ENCODE peak calls at places on chromosomes 13 and 19, in ten cellular contexts. One of them, this sample, is unnamed.

GRCh38 chr13:35926859-35927530 is 204.2 kb downstream of the DCLK1 start:
- DNase-seq in EL: no peak
- DNase-seq in stimulated activated CD8-positive, alpha-beta memory T cell treated with anti-CD3 and anti-CD28 coated beads, Interleukin-2, amount 100 ng/mL, for 48 hours: no peak
- DNase-seq in neural crest cell: no peak
- DNase-seq in NCI-H1417: no peak
- DNase-seq in stimulated activated naive CD8-positive, alpha-beta T cell treated with anti-CD3 and anti-CD28 coated beads, Interleukin-15, amount 100 ng/mL, for 72 hours: no peak
- DNase-seq in HEK293T: no peak
- DNase-seq in NCI-H2029: no peak
- DNase-seq in NCI-H446 treated with DMSO at 0.1 percent for 48 hours: no peak
- DNase-seq in B cell: no peak
- DNase-seq in this sample: no peak

GRCh38 chr13:95382411-95382810 is 81.2 kb upstream of the ABCC4 start:
- DNase-seq in EL: no peak
- DNase-seq in stimulated activated CD8-positive, alpha-beta memory T cell treated with anti-CD3 and anti-CD28 coated beads, Interleukin-2, amount 100 ng/mL, for 48 hours: no peak
- DNase-seq in neural crest cell: no peak
- DNase-seq in NCI-H1417: no peak
- DNase-seq in stimulated activated naive CD8-positive, alpha-beta T cell treated with anti-CD3 and anti-CD28 coated beads, Interleukin-15, amount 100 ng/mL, for 72 hours: no peak
- DNase-seq in HEK293T: no peak
- DNase-seq in NCI-H2029: no peak
- DNase-seq in NCI-H446 treated with DMSO at 0.1 percent for 48 hours: no peak
- DNase-seq in B cell: no peak
- DNase-seq in this sample: no peak

GRCh38 chr19:10961763-10962536 is 1.1 kb downstream of the SMARCA4 start:
- DNase-seq in EL: peak
- DNase-seq in stimulated activated CD8-positive, alpha-beta memory T cell treated with anti-CD3 and anti-CD28 coated beads, Interleukin-2, amount 100 ng/mL, for 48 hours: no peak
- DNase-seq in neural crest cell: no peak
- DNase-seq in NCI-H1417: peak
- DNase-seq in stimulated activated naive CD8-positive, alpha-beta T cell treated with anti-CD3 and anti-CD28 coated beads, Interleukin-15, amount 100 ng/mL, for 72 hours: no peak
- DNase-seq in HEK293T: no peak
- DNase-seq in NCI-H2029: no peak
- DNase-seq in NCI-H446 treated with DMSO at 0.1 percent for 48 hours: no peak
- DNase-seq in B cell: no peak
- DNase-seq in this sample: no peak

GRCh38 chr13:19890030-19890429 is 26.6 kb upstream of the ZMYM5 start:
- DNase-seq in EL: no peak
- DNase-seq in stimulated activated CD8-positive, alpha-beta memory T cell treated with anti-CD3 and anti-CD28 coated beads, Interleukin-2, amount 100 ng/mL, for 48 hours: no peak
- DNase-seq in neural crest cell: no peak
- DNase-seq in NCI-H1417: no peak
- DNase-seq in stimulated activated naive CD8-positive, alpha-beta T cell treated with anti-CD3 and anti-CD28 coated beads, Interleukin-15, amount 100 ng/mL, for 72 hours: no peak
- DNase-seq in HEK293T: no peak
- DNase-seq in NCI-H2029: no peak
- DNase-seq in NCI-H446 treated with DMSO at 0.1 percent for 48 hours: no peak
- DNase-seq in B cell: no peak
- DNase-seq in this sample: no peak

GRCh38 chr19:2627319-2627829 is 75.1 kb downstream of the GNG7 start:
- DNase-seq in EL: peak
- DNase-seq in stimulated activated CD8-positive, alpha-beta memory T cell treated with anti-CD3 and anti-CD28 coated beads, Interleukin-2, amount 100 ng/mL, for 48 hours: no peak
- DNase-seq in neural crest cell: no peak
- DNase-seq in NCI-H1417: no peak
- DNase-seq in stimulated activated naive CD8-positive, alpha-beta T cell treated with anti-CD3 and anti-CD28 coated beads, Interleukin-15, amount 100 ng/mL, for 72 hours: no peak
- DNase-seq in HEK293T: no peak
- DNase-seq in NCI-H2029: peak
- DNase-seq in NCI-H446 treated with DMSO at 0.1 percent for 48 hours: no peak
- DNase-seq in B cell: peak
- DNase-seq in this sample: no peak

GRCh38 chr19:52211203-52211602 is 21.4 kb downstream of the PPP2R1A start:
- DNase-seq in EL: no peak
- DNase-seq in stimulated activated CD8-positive, alpha-beta memory T cell treated with anti-CD3 and anti-CD28 coated beads, Interleukin-2, amount 100 ng/mL, for 48 hours: no peak
- DNase-seq in neural crest cell: no peak
- DNase-seq in NCI-H1417: no peak
- DNase-seq in stimulated activated naive CD8-positive, alpha-beta T cell treated with anti-CD3 and anti-CD28 coated beads, Interleukin-15, amount 100 ng/mL, for 72 hours: no peak
- DNase-seq in HEK293T: no peak
- DNase-seq in NCI-H2029: no peak
- DNase-seq in NCI-H446 treated with DMSO at 0.1 percent for 48 hours: no peak
- DNase-seq in B cell: no peak
- DNase-seq in this sample: no peak

GRCh38 chr19:49140951-49141350 is 14.2 kb downstream of the HRC start:
- DNase-seq in EL: no peak
- DNase-seq in stimulated activated CD8-positive, alpha-beta memory T cell treated with anti-CD3 and anti-CD28 coated beads, Interleukin-2, amount 100 ng/mL, for 48 hours: no peak
- DNase-seq in neural crest cell: no peak
- DNase-seq in NCI-H1417: no peak
- DNase-seq in stimulated activated naive CD8-positive, alpha-beta T cell treated with anti-CD3 and anti-CD28 coated beads, Interleukin-15, amount 100 ng/mL, for 72 hours: no peak
- DNase-seq in HEK293T: no peak
- DNase-seq in NCI-H2029: no peak
- DNase-seq in NCI-H446 treated with DMSO at 0.1 percent for 48 hours: no peak
- DNase-seq in B cell: no peak
- DNase-seq in this sample: no peak

GRCh38 chr19:40116075-40116474 is 25.3 kb upstream of the ZNF780A start:
- DNase-seq in EL: no peak
- DNase-seq in stimulated activated CD8-positive, alpha-beta memory T cell treated with anti-CD3 and anti-CD28 coated beads, Interleukin-2, amount 100 ng/mL, for 48 hours: no peak
- DNase-seq in neural crest cell: no peak
- DNase-seq in NCI-H1417: no peak
- DNase-seq in stimulated activated naive CD8-positive, alpha-beta T cell treated with anti-CD3 and anti-CD28 coated beads, Interleukin-15, amount 100 ng/mL, for 72 hours: no peak
- DNase-seq in HEK293T: no peak
- DNase-seq in NCI-H2029: no peak
- DNase-seq in NCI-H446 treated with DMSO at 0.1 percent for 48 hours: no peak
- DNase-seq in B cell: no peak
- DNase-seq in this sample: no peak

GRCh38 chr13:35714096-35714495 is 237.6 kb upstream of the MAB21L1 start:
- DNase-seq in EL: peak
- DNase-seq in stimulated activated CD8-positive, alpha-beta memory T cell treated with anti-CD3 and anti-CD28 coated beads, Interleukin-2, amount 100 ng/mL, for 48 hours: no peak
- DNase-seq in neural crest cell: no peak
- DNase-seq in NCI-H1417: no peak
- DNase-seq in stimulated activated naive CD8-positive, alpha-beta T cell treated with anti-CD3 and anti-CD28 coated beads, Interleukin-15, amount 100 ng/mL, for 72 hours: no peak
- DNase-seq in HEK293T: no peak
- DNase-seq in NCI-H2029: no peak
- DNase-seq in NCI-H446 treated with DMSO at 0.1 percent for 48 hours: no peak
- DNase-seq in B cell: no peak
- DNase-seq in this sample: no peak

GRCh38 chr13:51240888-51241475 is 18.8 kb downstream of the FAM124A start:
- DNase-seq in EL: no peak
- DNase-seq in stimulated activated CD8-positive, alpha-beta memory T cell treated with anti-CD3 and anti-CD28 coated beads, Interleukin-2, amount 100 ng/mL, for 48 hours: no peak
- DNase-seq in neural crest cell: no peak
- DNase-seq in NCI-H1417: no peak
- DNase-seq in stimulated activated naive CD8-positive, alpha-beta T cell treated with anti-CD3 and anti-CD28 coated beads, Interleukin-15, amount 100 ng/mL, for 72 hours: no peak
- DNase-seq in HEK293T: no peak
- DNase-seq in NCI-H2029: no peak
- DNase-seq in NCI-H446 treated with DMSO at 0.1 percent for 48 hours: no peak
- DNase-seq in B cell: no peak
- DNase-seq in this sample: no peak

GRCh38 chr13:24241336-24241735 is 68.0 kb upstream of the C1QTNF9 start:
- DNase-seq in EL: no peak
- DNase-seq in stimulated activated CD8-positive, alpha-beta memory T cell treated with anti-CD3 and anti-CD28 coated beads, Interleukin-2, amount 100 ng/mL, for 48 hours: no peak
- DNase-seq in neural crest cell: no peak
- DNase-seq in NCI-H1417: no peak
- DNase-seq in stimulated activated naive CD8-positive, alpha-beta T cell treated with anti-CD3 and anti-CD28 coated beads, Interleukin-15, amount 100 ng/mL, for 72 hours: no peak
- DNase-seq in HEK293T: no peak
- DNase-seq in NCI-H2029: no peak
- DNase-seq in NCI-H446 treated with DMSO at 0.1 percent for 48 hours: no peak
- DNase-seq in B cell: no peak
- DNase-seq in this sample: no peak

GRCh38 chr13:107822006-107822405 is 393.3 kb downstream of the LIG4 start:
- DNase-seq in EL: no peak
- DNase-seq in stimulated activated CD8-positive, alpha-beta memory T cell treated with anti-CD3 and anti-CD28 coated beads, Interleukin-2, amount 100 ng/mL, for 48 hours: no peak
- DNase-seq in neural crest cell: no peak
- DNase-seq in NCI-H1417: no peak
- DNase-seq in stimulated activated naive CD8-positive, alpha-beta T cell treated with anti-CD3 and anti-CD28 coated beads, Interleukin-15, amount 100 ng/mL, for 72 hours: no peak
- DNase-seq in HEK293T: no peak
- DNase-seq in NCI-H2029: no peak
- DNase-seq in NCI-H446 treated with DMSO at 0.1 percent for 48 hours: no peak
- DNase-seq in B cell: no peak
- DNase-seq in this sample: no peak

GRCh38 chr13:44237276-44237767 is 136.3 kb upstream of the SERP2 start:
- DNase-seq in EL: peak
- DNase-seq in stimulated activated CD8-positive, alpha-beta memory T cell treated with anti-CD3 and anti-CD28 coated beads, Interleukin-2, amount 100 ng/mL, for 48 hours: peak
- DNase-seq in neural crest cell: no peak
- DNase-seq in NCI-H1417: no peak
- DNase-seq in stimulated activated naive CD8-positive, alpha-beta T cell treated with anti-CD3 and anti-CD28 coated beads, Interleukin-15, amount 100 ng/mL, for 72 hours: no peak
- DNase-seq in HEK293T: no peak
- DNase-seq in NCI-H2029: no peak
- DNase-seq in NCI-H446 treated with DMSO at 0.1 percent for 48 hours: no peak
- DNase-seq in B cell: no peak
- DNase-seq in this sample: no peak

GRCh38 chr13:77810430-77810829 is 108.2 kb downstream of the EDNRB start:
- DNase-seq in EL: peak
- DNase-seq in stimulated activated CD8-positive, alpha-beta memory T cell treated with anti-CD3 and anti-CD28 coated beads, Interleukin-2, amount 100 ng/mL, for 48 hours: no peak
- DNase-seq in neural crest cell: no peak
- DNase-seq in NCI-H1417: no peak
- DNase-seq in stimulated activated naive CD8-positive, alpha-beta T cell treated with anti-CD3 and anti-CD28 coated beads, Interleukin-15, amount 100 ng/mL, for 72 hours: no peak
- DNase-seq in HEK293T: peak
- DNase-seq in NCI-H2029: no peak
- DNase-seq in NCI-H446 treated with DMSO at 0.1 percent for 48 hours: no peak
- DNase-seq in B cell: no peak
- DNase-seq in this sample: no peak

GRCh38 chr19:34881982-34882381 is 44.7 kb upstream of the ZNF30 start:
- DNase-seq in EL: peak
- DNase-seq in stimulated activated CD8-positive, alpha-beta memory T cell treated with anti-CD3 and anti-CD28 coated beads, Interleukin-2, amount 100 ng/mL, for 48 hours: no peak
- DNase-seq in neural crest cell: no peak
- DNase-seq in NCI-H1417: no peak
- DNase-seq in stimulated activated naive CD8-positive, alpha-beta T cell treated with anti-CD3 and anti-CD28 coated beads, Interleukin-15, amount 100 ng/mL, for 72 hours: no peak
- DNase-seq in HEK293T: no peak
- DNase-seq in NCI-H2029: no peak
- DNase-seq in NCI-H446 treated with DMSO at 0.1 percent for 48 hours: no peak
- DNase-seq in B cell: no peak
- DNase-seq in this sample: no peak

GRCh38 chr13:75818181-75819110 is 182.3 kb downstream of the LMO7 start:
- DNase-seq in EL: no peak
- DNase-seq in stimulated activated CD8-positive, alpha-beta memory T cell treated with anti-CD3 and anti-CD28 coated beads, Interleukin-2, amount 100 ng/mL, for 48 hours: no peak
- DNase-seq in neural crest cell: no peak
- DNase-seq in NCI-H1417: no peak
- DNase-seq in stimulated activated naive CD8-positive, alpha-beta T cell treated with anti-CD3 and anti-CD28 coated beads, Interleukin-15, amount 100 ng/mL, for 72 hours: no peak
- DNase-seq in HEK293T: no peak
- DNase-seq in NCI-H2029: no peak
- DNase-seq in NCI-H446 treated with DMSO at 0.1 percent for 48 hours: no peak
- DNase-seq in B cell: no peak
- DNase-seq in this sample: no peak

GRCh38 chr19:47735131-47735530 is 10.2 kb upstream of the NOP53 start:
- DNase-seq in EL: no peak
- DNase-seq in stimulated activated CD8-positive, alpha-beta memory T cell treated with anti-CD3 and anti-CD28 coated beads, Interleukin-2, amount 100 ng/mL, for 48 hours: no peak
- DNase-seq in neural crest cell: no peak
- DNase-seq in NCI-H1417: no peak
- DNase-seq in stimulated activated naive CD8-positive, alpha-beta T cell treated with anti-CD3 and anti-CD28 coated beads, Interleukin-15, amount 100 ng/mL, for 72 hours: no peak
- DNase-seq in HEK293T: no peak
- DNase-seq in NCI-H2029: no peak
- DNase-seq in NCI-H446 treated with DMSO at 0.1 percent for 48 hours: no peak
- DNase-seq in B cell: no peak
- DNase-seq in this sample: no peak

GRCh38 chr19:44308011-44308410 is 3.2 kb upstream of the ZNF235 start:
- DNase-seq in EL: peak
- DNase-seq in stimulated activated CD8-positive, alpha-beta memory T cell treated with anti-CD3 and anti-CD28 coated beads, Interleukin-2, amount 100 ng/mL, for 48 hours: no peak
- DNase-seq in neural crest cell: no peak
- DNase-seq in NCI-H1417: no peak
- DNase-seq in stimulated activated naive CD8-positive, alpha-beta T cell treated with anti-CD3 and anti-CD28 coated beads, Interleukin-15, amount 100 ng/mL, for 72 hours: no peak
- DNase-seq in HEK293T: no peak
- DNase-seq in NCI-H2029: no peak
- DNase-seq in NCI-H446 treated with DMSO at 0.1 percent for 48 hours: no peak
- DNase-seq in B cell: no peak
- DNase-seq in this sample: no peak

GRCh38 chr19:12656899-12657571 is 9.5 kb downstream of the MAN2B1 start:
- DNase-seq in EL: no peak
- DNase-seq in stimulated activated CD8-positive, alpha-beta memory T cell treated with anti-CD3 and anti-CD28 coated beads, Interleukin-2, amount 100 ng/mL, for 48 hours: no peak
- DNase-seq in neural crest cell: no peak
- DNase-seq in NCI-H1417: no peak
- DNase-seq in stimulated activated naive CD8-positive, alpha-beta T cell treated with anti-CD3 and anti-CD28 coated beads, Interleukin-15, amount 100 ng/mL, for 72 hours: no peak
- DNase-seq in HEK293T: peak
- DNase-seq in NCI-H2029: no peak
- DNase-seq in NCI-H446 treated with DMSO at 0.1 percent for 48 hours: no peak
- DNase-seq in B cell: no peak
- DNase-seq in this sample: no peak

GRCh38 chr19:11418518-11419506 is at the start of gene RGL3:
- DNase-seq in EL: peak
- DNase-seq in stimulated activated CD8-positive, alpha-beta memory T cell treated with anti-CD3 and anti-CD28 coated beads, Interleukin-2, amount 100 ng/mL, for 48 hours: no peak
- DNase-seq in neural crest cell: no peak
- DNase-seq in NCI-H1417: peak
- DNase-seq in stimulated activated naive CD8-positive, alpha-beta T cell treated with anti-CD3 and anti-CD28 coated beads, Interleukin-15, amount 100 ng/mL, for 72 hours: no peak
- DNase-seq in HEK293T: no peak
- DNase-seq in NCI-H2029: peak
- DNase-seq in NCI-H446 treated with DMSO at 0.1 percent for 48 hours: no peak
- DNase-seq in B cell: no peak
- DNase-seq in this sample: no peak

GRCh38 chr19:38583219-38583984 is 34.4 kb downstream of the MAP4K1 start:
- DNase-seq in EL: no peak
- DNase-seq in stimulated activated CD8-positive, alpha-beta memory T cell treated with anti-CD3 and anti-CD28 coated beads, Interleukin-2, amount 100 ng/mL, for 48 hours: no peak
- DNase-seq in neural crest cell: no peak
- DNase-seq in NCI-H1417: no peak
- DNase-seq in stimulated activated naive CD8-positive, alpha-beta T cell treated with anti-CD3 and anti-CD28 coated beads, Interleukin-15, amount 100 ng/mL, for 72 hours: no peak
- DNase-seq in HEK293T: no peak
- DNase-seq in NCI-H2029: no peak
- DNase-seq in NCI-H446 treated with DMSO at 0.1 percent for 48 hours: no peak
- DNase-seq in B cell: peak
- DNase-seq in this sample: no peak

GRCh38 chr13:40205771-40206240 is 460.6 kb downstream of the FOXO1 start:
- DNase-seq in EL: no peak
- DNase-seq in stimulated activated CD8-positive, alpha-beta memory T cell treated with anti-CD3 and anti-CD28 coated beads, Interleukin-2, amount 100 ng/mL, for 48 hours: no peak
- DNase-seq in neural crest cell: no peak
- DNase-seq in NCI-H1417: no peak
- DNase-seq in stimulated activated naive CD8-positive, alpha-beta T cell treated with anti-CD3 and anti-CD28 coated beads, Interleukin-15, amount 100 ng/mL, for 72 hours: no peak
- DNase-seq in HEK293T: no peak
- DNase-seq in NCI-H2029: no peak
- DNase-seq in NCI-H446 treated with DMSO at 0.1 percent for 48 hours: no peak
- DNase-seq in B cell: no peak
- DNase-seq in this sample: no peak

GRCh38 chr13:37869756-37870488 is at the start of gene TRPC4:
- DNase-seq in EL: peak
- DNase-seq in stimulated activated CD8-positive, alpha-beta memory T cell treated with anti-CD3 and anti-CD28 coated beads, Interleukin-2, amount 100 ng/mL, for 48 hours: no peak
- DNase-seq in neural crest cell: peak
- DNase-seq in NCI-H1417: peak
- DNase-seq in stimulated activated naive CD8-positive, alpha-beta T cell treated with anti-CD3 and anti-CD28 coated beads, Interleukin-15, amount 100 ng/mL, for 72 hours: no peak
- DNase-seq in HEK293T: peak
- DNase-seq in NCI-H2029: peak
- DNase-seq in NCI-H446 treated with DMSO at 0.1 percent for 48 hours: peak
- DNase-seq in B cell: no peak
- DNase-seq in this sample: peak

GRCh38 chr19:4177146-4177545 is 5.2 kb downstream of the SIRT6 start:
- DNase-seq in EL: no peak
- DNase-seq in stimulated activated CD8-positive, alpha-beta memory T cell treated with anti-CD3 and anti-CD28 coated beads, Interleukin-2, amount 100 ng/mL, for 48 hours: no peak
- DNase-seq in neural crest cell: no peak
- DNase-seq in NCI-H1417: no peak
- DNase-seq in stimulated activated naive CD8-positive, alpha-beta T cell treated with anti-CD3 and anti-CD28 coated beads, Interleukin-15, amount 100 ng/mL, for 72 hours: no peak
- DNase-seq in HEK293T: no peak
- DNase-seq in NCI-H2029: no peak
- DNase-seq in NCI-H446 treated with DMSO at 0.1 percent for 48 hours: no peak
- DNase-seq in B cell: no peak
- DNase-seq in this sample: no peak

GRCh38 chr13:74883834-74884233 is 598.1 kb downstream of the TBC1D4 start:
- DNase-seq in EL: no peak
- DNase-seq in stimulated activated CD8-positive, alpha-beta memory T cell treated with anti-CD3 and anti-CD28 coated beads, Interleukin-2, amount 100 ng/mL, for 48 hours: no peak
- DNase-seq in neural crest cell: no peak
- DNase-seq in NCI-H1417: no peak
- DNase-seq in stimulated activated naive CD8-positive, alpha-beta T cell treated with anti-CD3 and anti-CD28 coated beads, Interleukin-15, amount 100 ng/mL, for 72 hours: no peak
- DNase-seq in HEK293T: no peak
- DNase-seq in NCI-H2029: no peak
- DNase-seq in NCI-H446 treated with DMSO at 0.1 percent for 48 hours: no peak
- DNase-seq in B cell: no peak
- DNase-seq in this sample: no peak

GRCh38 chr19:7947939-7948338 is 4.5 kb upstream of the TIMM44 start:
- DNase-seq in EL: no peak
- DNase-seq in stimulated activated CD8-positive, alpha-beta memory T cell treated with anti-CD3 and anti-CD28 coated beads, Interleukin-2, amount 100 ng/mL, for 48 hours: no peak
- DNase-seq in neural crest cell: no peak
- DNase-seq in NCI-H1417: no peak
- DNase-seq in stimulated activated naive CD8-positive, alpha-beta T cell treated with anti-CD3 and anti-CD28 coated beads, Interleukin-15, amount 100 ng/mL, for 72 hours: no peak
- DNase-seq in HEK293T: no peak
- DNase-seq in NCI-H2029: no peak
- DNase-seq in NCI-H446 treated with DMSO at 0.1 percent for 48 hours: no peak
- DNase-seq in B cell: no peak
- DNase-seq in this sample: no peak

GRCh38 chr19:46776927-46777911 is 11.2 kb downstream of the SLC1A5 start:
- DNase-seq in EL: no peak
- DNase-seq in stimulated activated CD8-positive, alpha-beta memory T cell treated with anti-CD3 and anti-CD28 coated beads, Interleukin-2, amount 100 ng/mL, for 48 hours: no peak
- DNase-seq in neural crest cell: no peak
- DNase-seq in NCI-H1417: no peak
- DNase-seq in stimulated activated naive CD8-positive, alpha-beta T cell treated with anti-CD3 and anti-CD28 coated beads, Interleukin-15, amount 100 ng/mL, for 72 hours: no peak
- DNase-seq in HEK293T: peak
- DNase-seq in NCI-H2029: no peak
- DNase-seq in NCI-H446 treated with DMSO at 0.1 percent for 48 hours: no peak
- DNase-seq in B cell: no peak
- DNase-seq in this sample: no peak

GRCh38 chr19:43755256-43755801 is 567 bp upstream of the SMG9 start:
- DNase-seq in EL: peak
- DNase-seq in stimulated activated CD8-positive, alpha-beta memory T cell treated with anti-CD3 and anti-CD28 coated beads, Interleukin-2, amount 100 ng/mL, for 48 hours: peak
- DNase-seq in neural crest cell: peak
- DNase-seq in NCI-H1417: peak
- DNase-seq in stimulated activated naive CD8-positive, alpha-beta T cell treated with anti-CD3 and anti-CD28 coated beads, Interleukin-15, amount 100 ng/mL, for 72 hours: peak
- DNase-seq in HEK293T: peak
- DNase-seq in NCI-H2029: peak
- DNase-seq in NCI-H446 treated with DMSO at 0.1 percent for 48 hours: peak
- DNase-seq in B cell: peak
- DNase-seq in this sample: peak

This sample was measured in NCI-H1694.